ENCODE peak calls at places on chromosomes 6 and 20, in four cellular contexts. R is Kasumi-1, L is amniotic stem cell, U is astrocyte of the spinal cord. H is an unnamed sample.

GRCh38 chr20:3046677-3047462 is 1.0 kb downstream of the MRPS26 start:
- DNase-seq in R (no peak), L (no peak), U (peak), H (no peak)

GRCh38 chr20:58876437-58876836 is 23.9 kb downstream of the GNAS start:
- DNase-seq in R (no peak), L (no peak), U (no peak), H (no peak)

GRCh38 chr6:106133040-106133439 is 46.9 kb downstream of the PRDM1 start:
- DNase-seq in R (no peak), L (no peak), U (no peak), H (no peak)

GRCh38 chr6:132719736-132720448 is 6.0 kb upstream of the VNN1 start:
- DNase-seq in R (no peak), L (no peak), U (no peak), H (no peak)

GRCh38 chr6:7819641-7820040 is 90.9 kb downstream of the TXNDC5 start:
- DNase-seq in R (no peak), L (no peak), U (peak), H (no peak)

GRCh38 chr6:11389977-11390376 is 147.6 kb upstream of the TMEM170B start:
- DNase-seq in R (no peak), L (no peak), U (no peak), H (no peak)

GRCh38 chr6:154951400-154952200 is 43.5 kb upstream of the TIAM2 start:
- DNase-seq in R (peak), L (no peak), U (no peak), H (no peak)

GRCh38 chr6:11714116-11714797 is 64.3 kb downstream of the ADTRP start:
- DNase-seq in R (no peak), L (no peak), U (no peak), H (no peak)

GRCh38 chr6:102798631-102799030 is 1405.1 kb downstream of the GRIK2 start:
- DNase-seq in R (no peak), L (no peak), U (peak), H (no peak)

GRCh38 chr6:56486681-56487080 is 156.0 kb downstream of the DST start:
- DNase-seq in R (no peak), L (no peak), U (no peak), H (no peak)

GRCh38 chr6:27672113-27672799 is 199.4 kb upstream of the ZNF184 start:
- DNase-seq in R (no peak), L (no peak), U (peak), H (no peak)

GRCh38 chr20:62366370-62367135 is 559 bp downstream of the LAMA5 start:
- DNase-seq in R (no peak), L (no peak), U (no peak), H (peak)

GRCh38 chr6:42564496-42564890 is 664 bp downstream of the UBR2 start:
- DNase-seq in R (peak), L (no peak), U (no peak), H (no peak)

GRCh38 chr6:37257320-37257633 is 295 bp upstream of the TBC1D22B start:
- DNase-seq in R (no peak), L (no peak), U (no peak), H (no peak)

GRCh38 chr6:35280903-35281302 is 16.7 kb upstream of the DEF6 start:
- DNase-seq in R (no peak), L (no peak), U (no peak), H (no peak)

GRCh38 chr20:23374441-23374840 is 12.5 kb downstream of the GZF1 start:
- DNase-seq in R (no peak), L (no peak), U (no peak), H (no peak)

H was measured in GM12892.